ENCODE peak calls at places on chromosome 13, in four cellular contexts. A is K562, S is HepG2, E is Panc1. T is an unnamed sample.

GRCh38 chr13:73687087-73687486 is 447.1 kb downstream of the KLF12 start:
- DNase-seq in A (no peak), S (no peak), E (no peak), T (no peak)

GRCh38 chr13:97226013-97226412 is 3.9 kb downstream of the MBNL2 start:
- DNase-seq in A (peak), S (no peak), E (no peak), T (no peak)

GRCh38 chr13:46197299-46197975 is 14.3 kb upstream of the LRRC63 start:
- DNase-seq in A (no peak), S (no peak), E (no peak), T (no peak)

GRCh38 chr13:102707465-102707864 is 12.6 kb upstream of the METTL21C start:
- DNase-seq in A (no peak), S (no peak), E (no peak), T (no peak)

GRCh38 chr13:97715763-97716162 is 237.7 kb upstream of the IPO5 start:
- DNase-seq in A (no peak), S (no peak), E (no peak), T (no peak)

GRCh38 chr13:60012503-60012902 is 151.2 kb downstream of the DIAPH3 start:
- DNase-seq in A (no peak), S (no peak), E (no peak), T (no peak)

GRCh38 chr13:78430166-78430791 is 173.1 kb downstream of the POU4F1 start:
- DNase-seq in A (no peak), S (no peak), E (no peak), T (no peak)

GRCh38 chr13:82961757-82962156 is 920.5 kb downstream of the SLITRK1 start:
- DNase-seq in A (no peak), S (no peak), E (no peak), T (no peak)

GRCh38 chr13:34371645-34372044 is 553.7 kb downstream of the RFC3 start:
- DNase-seq in A (no peak), S (no peak), E (no peak), T (no peak)

GRCh38 chr13:77519808-77520207 is 15.7 kb upstream of the SCEL start:
- DNase-seq in A (no peak), S (no peak), E (no peak), T (no peak)

GRCh38 chr13:43087960-43088580 is 64.7 kb downstream of the DNAJC15 start:
- DNase-seq in A (no peak), S (no peak), E (no peak), T (no peak)

GRCh38 chr13:36163303-36163702 is 32.1 kb upstream of the DCLK1 start:
- DNase-seq in A (no peak), S (no peak), E (no peak), T (no peak)

GRCh38 chr13:110593430-110594130 is 21.8 kb upstream of the NAXD start:
- DNase-seq in A (peak), S (peak), E (no peak), T (peak)

GRCh38 chr13:23767806-23768205 is 121.4 kb downstream of the MIPEP start:
- DNase-seq in A (no peak), S (no peak), E (no peak), T (no peak)

GRCh38 chr13:71609271-71609670 is 257.7 kb downstream of the DACH1 start:
- DNase-seq in A (no peak), S (no peak), E (no peak), T (no peak)

GRCh38 chr13:84844473-84844872 is 954.7 kb downstream of the SLITRK6 start:
- DNase-seq in A (no peak), S (peak), E (no peak), T (peak)

GRCh38 chr13:34037636-34038325 is 219.8 kb downstream of the RFC3 start:
- DNase-seq in A (no peak), S (no peak), E (no peak), T (no peak)

DNA sequence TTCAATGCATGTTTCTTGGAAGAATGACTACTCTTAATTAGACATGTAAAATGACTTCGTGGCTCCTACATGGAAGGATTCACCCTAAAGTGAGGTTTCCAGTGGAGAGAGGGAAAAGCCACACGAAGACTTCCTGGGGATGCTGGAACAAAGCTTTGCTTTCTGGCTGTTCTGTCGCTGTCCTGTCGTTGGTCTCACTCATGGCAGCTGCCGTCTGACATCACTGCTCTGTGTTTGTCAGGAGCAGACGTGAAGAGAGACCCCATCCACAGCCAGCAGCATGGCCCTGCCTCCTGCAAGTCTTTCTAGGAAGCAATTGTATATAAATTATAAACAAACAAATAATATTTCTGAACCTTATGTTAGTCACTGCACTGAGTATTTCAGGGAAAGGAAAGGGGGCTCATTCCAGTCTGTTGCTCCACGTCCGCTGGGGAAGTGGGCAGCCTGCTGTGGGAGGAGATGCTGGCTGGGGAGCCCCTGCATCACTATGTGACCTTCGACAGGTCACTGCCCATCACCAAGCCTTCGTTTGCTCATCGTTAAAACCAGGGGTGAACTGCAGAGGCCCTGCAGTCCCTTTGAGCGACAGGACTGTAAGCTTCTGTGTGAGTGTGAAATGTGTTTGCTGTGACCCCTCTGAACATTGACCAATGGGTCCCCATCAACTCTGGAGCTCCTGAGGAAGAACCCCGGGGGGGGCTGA is 151.0 kb downstream of the DCT start:
- DNase-seq in A (no peak), S (no peak), E (no peak), T (no peak)
- TF ChIP-seq TCF7L2 in A (no peak), S (no peak), E (no peak), T (no peak)

GRCh38 chr13:113485545-113485944 is 5.0 kb downstream of the DCUN1D2 start:
- DNase-seq in A (no peak), S (no peak), E (no peak), T (no peak)

GRCh38 chr13:113488283-113488682 is 2.2 kb downstream of the DCUN1D2 start:
- DNase-seq in A (no peak), S (no peak), E (no peak), T (no peak)

GRCh38 chr13:113486698-113487097 is 3.8 kb downstream of the DCUN1D2 start:
- DNase-seq in A (no peak), S (no peak), E (no peak), T (no peak)

GRCh38 chr13:113479179-113479578 is 11.3 kb downstream of the DCUN1D2 start:
- DNase-seq in A (no peak), S (no peak), E (no peak), T (no peak)

DNA sequence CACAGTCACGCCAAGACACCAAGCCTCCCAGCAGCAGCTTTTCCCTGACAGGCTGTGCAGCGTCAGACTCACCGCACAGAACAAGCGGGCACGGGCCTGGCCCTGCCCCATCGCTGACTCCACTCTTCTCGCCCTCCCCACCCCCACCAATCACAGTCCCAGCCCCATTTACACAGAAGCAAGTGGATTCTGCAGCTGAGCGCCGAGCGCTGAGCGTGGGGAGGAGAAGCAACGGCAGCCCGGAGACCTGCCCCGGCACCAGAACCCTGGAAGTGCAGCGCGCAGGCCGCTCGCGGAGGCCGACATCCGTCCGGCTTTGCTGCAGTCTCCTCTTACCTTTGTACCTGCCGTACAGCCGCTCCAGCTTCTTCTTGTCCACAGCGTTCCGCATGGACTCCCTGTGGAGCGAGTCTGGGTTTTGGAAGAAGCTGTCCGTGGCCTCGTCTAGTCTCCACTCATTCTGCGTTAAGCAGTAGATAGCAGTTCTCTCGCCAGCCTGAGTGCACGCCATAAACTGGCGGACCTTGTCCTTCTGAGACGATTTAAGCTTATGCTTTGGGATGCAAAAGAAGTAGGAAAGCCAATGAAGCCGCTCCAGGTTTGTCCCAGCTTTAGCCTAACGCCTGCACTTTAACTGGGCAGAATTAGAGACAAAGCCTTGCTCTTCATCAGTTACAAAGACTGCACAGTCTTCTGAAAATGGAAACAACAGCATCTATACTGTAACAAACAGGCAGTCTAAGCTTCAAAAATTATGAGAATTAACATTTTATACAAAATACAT is 6.8 kb downstream of the DCUN1D2 start:
- DNase-seq in A (no peak), S (no peak), E (no peak), T (no peak)
- TF ChIP-seq TCF7L2 in A (no peak), S (no peak), E (no peak), T (no peak)

DNA sequence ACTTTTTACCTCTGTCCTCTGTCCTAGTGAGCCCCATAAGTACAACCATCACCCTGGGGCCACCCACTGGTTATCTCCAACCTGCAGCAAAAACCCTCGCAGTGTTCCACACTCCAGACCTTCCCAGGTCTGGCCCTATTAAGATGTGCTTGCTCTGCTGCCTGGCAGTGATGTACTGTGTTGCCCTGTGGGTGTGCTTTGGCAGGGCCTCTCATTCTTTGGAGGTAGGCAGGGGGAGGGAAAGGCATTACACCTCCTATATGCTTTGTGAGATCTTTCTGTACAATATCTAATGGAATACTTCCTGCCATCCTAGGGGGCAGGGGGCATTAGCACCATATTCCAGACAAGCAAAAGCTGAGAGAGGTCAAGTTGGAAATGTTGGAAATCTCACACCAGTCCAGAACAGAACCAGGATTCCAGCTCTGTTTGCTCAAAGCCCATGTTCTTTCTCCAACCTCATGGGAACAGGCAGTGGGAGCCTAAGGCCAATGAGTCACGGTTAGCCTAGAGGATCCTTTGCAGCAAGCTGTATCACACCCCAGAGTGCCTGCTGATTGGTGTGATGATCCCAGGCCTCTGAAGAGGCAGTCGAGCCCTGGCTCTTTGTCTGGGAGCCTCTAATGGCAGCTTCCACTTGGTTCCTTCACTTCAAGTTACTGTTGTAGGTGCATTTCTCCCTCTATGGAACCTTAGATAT is 59.7 kb upstream of the UBL3 start:
- DNase-seq in A (no peak), S (no peak), E (no peak), T (no peak)
- TF ChIP-seq TCF7L2 in A (no peak), S (no peak), E (no peak), T (no peak)

GRCh38 chr13:19606152-19606551 is 27.3 kb upstream of the MPHOSPH8 start:
- DNase-seq in A (no peak), S (no peak), E (no peak), T (no peak)
- TF ChIP-seq TCF7L2 in A (no peak), S (no peak), E (no peak), T (no peak)

GRCh38 chr13:66992183-66992582 is 238.0 kb downstream of the PCDH9 start:
- DNase-seq in A (no peak), S (no peak), E (no peak), T (no peak)

GRCh38 chr13:66994498-66995365 is 235.4 kb downstream of the PCDH9 start:
- DNase-seq in A (peak), S (no peak), E (no peak), T (no peak)

GRCh38 chr13:66992683-66993082 is 237.5 kb downstream of the PCDH9 start:
- DNase-seq in A (no peak), S (no peak), E (no peak), T (no peak)

GRCh38 chr13:66995366-66995663 is 234.8 kb downstream of the PCDH9 start:
- DNase-seq in A (no peak), S (no peak), E (no peak), T (no peak)

GRCh38 chr13:66994097-66994496 is 236.0 kb downstream of the PCDH9 start:
- DNase-seq in A (peak), S (peak), E (no peak), T (no peak)
- TF ChIP-seq TCF7L2 in A (no peak), S (no peak), E (peak), T (no peak)

DNA sequence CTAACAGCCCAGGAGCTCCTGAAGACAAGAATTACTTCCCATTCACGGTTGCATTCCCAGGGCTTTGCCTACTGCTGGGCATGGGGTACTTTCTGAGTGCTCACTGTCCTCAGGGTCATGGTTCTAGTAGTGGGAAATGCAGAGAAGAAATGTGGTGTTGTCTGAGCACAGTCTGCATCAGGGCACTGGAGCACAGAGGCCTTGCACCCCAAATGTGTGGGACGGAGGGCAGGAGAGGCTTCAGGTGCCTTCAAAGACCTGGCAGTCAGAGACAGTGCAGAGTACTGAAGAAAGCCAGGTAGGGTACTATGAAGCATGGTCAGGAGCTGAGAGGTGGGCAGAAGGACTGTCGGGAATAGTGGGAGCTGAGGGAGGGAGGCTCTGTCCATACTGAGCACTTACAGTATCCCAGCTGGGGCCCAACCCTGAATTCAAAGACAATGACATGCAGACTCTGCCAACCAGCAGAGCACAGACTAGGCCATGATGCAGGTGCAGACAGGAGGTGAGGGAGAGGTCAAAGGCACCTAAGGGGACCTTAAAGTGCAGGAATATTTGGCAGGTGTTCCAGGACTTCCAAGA is 144.4 kb downstream of the USP12 start:
- DNase-seq in A (no peak), S (no peak), E (no peak), T (no peak)
- TF ChIP-seq TCF7L2 in A (no peak), S (no peak), E (no peak), T (no peak)

GRCh38 chr13:55106509-55106908 is 2034.2 kb upstream of the PRR20A start:
- DNase-seq in A (no peak), S (no peak), E (no peak), T (no peak)
- TF ChIP-seq TCF7L2 in A (no peak), S (no peak), E (no peak), T (no peak)